ENCODE peak calls at places on chromosomes 5 and 9, in four cellular contexts. Z is cardiac muscle cell, G is right cardiac atrium, C is Peyer's patch. H is an unnamed sample. For H3K27me3, the result is how much of the 10 kb centered on the place peaks cover.

GRCh38 chr5:37886207-37886905 is 46.5 kb upstream of the GDNF start:
- DNase-seq in Z (no peak), G (peak), C (no peak), H (no peak)

GRCh38 chr5:93607367-93608258 is 24.6 kb downstream of the NR2F1 start:
- DNase-seq in Z (peak), G (no peak), C (no peak), H (peak)

GRCh38 chr9:118882674-118883073 is 486.6 kb downstream of the BRINP1 start:
- DNase-seq in Z (no peak), G (no peak), C (no peak), H (no peak)

GRCh38 chr5:96075579-96076289 is 114.1 kb upstream of the ELL2 start:
- DNase-seq in Z (no peak), G (no peak), C (no peak), H (no peak)

GRCh38 chr5:179139936-179140235 is 79.7 kb downstream of the ZNF354C start:
- DNase-seq in Z (no peak), G (no peak), C (no peak), H (no peak)

GRCh38 chr5:179926657-179927056 is 19.0 kb upstream of the TBC1D9B start:
- DNase-seq in Z (no peak), G (no peak), C (no peak), H (no peak)

GRCh38 chr9:91191443-91192378 is 170.0 kb downstream of the AUH start:
- DNase-seq in Z (peak), G (no peak), C (peak), H (no peak)

GRCh38 chr9:2395814-2396213 is 225.8 kb upstream of the VLDLR start:
- DNase-seq in Z (no peak), G (no peak), C (no peak), H (no peak)

GRCh38 chr5:91486638-91487037 is 103.5 kb upstream of the ARRDC3 start:
- DNase-seq in Z (no peak), G (no peak), C (no peak), H (no peak)

GRCh38 chr5:172860520-172861443 is 26.7 kb downstream of the ERGIC1 start:
- DNase-seq in Z (no peak), G (peak), C (no peak), H (no peak)

GRCh38 chr9:83327323-83327722 is 210.9 kb downstream of the FRMD3 start:
- DNase-seq in Z (peak), G (no peak), C (no peak), H (no peak)

GRCh38 chr9:130824079-130824478 is 11.0 kb upstream of the ABL1 start:
- DNase-seq in Z (no peak), G (no peak), C (no peak), H (no peak)

GRCh38 chr5:10626473-10627013 is 62.7 kb downstream of the ANKRD33B start:
- DNase-seq in Z (no peak), G (no peak), C (no peak), H (no peak)

GRCh38 chr9:129990269-129991005 is 52.6 kb downstream of the FNBP1 start:
- DNase-seq in Z (no peak), G (no peak), C (peak), H (peak)

GRCh38 chr5:104189031-104189430 is 626.4 kb upstream of the NUDT12 start:
- DNase-seq in Z (no peak), G (no peak), C (no peak), H (no peak)

GRCh38 chr5:94618029-94618492 is 343 bp downstream of the KIAA0825 start:
- DNase-seq in Z (peak), G (peak), C (peak), H (peak)

GRCh38 chr5:132387649-132388117 is 18.2 kb downstream of the SLC22A5 start:
- DNase-seq in Z (peak), G (peak), C (no peak), H (peak)

GRCh38 chr9:37200572-37201005 is 80.2 kb downstream of the ZCCHC7 start:
- DNase-seq in Z (no peak), G (no peak), C (no peak), H (no peak)

GRCh38 chr9:123338710-123339665 is 17.0 kb upstream of the CRB2 start:
- DNase-seq in Z (no peak), G (peak), C (peak), H (no peak)

GRCh38 chr5:67058998-67059746 is 137.4 kb downstream of the CD180 start:
- DNase-seq in Z (peak), G (no peak), C (no peak), H (no peak)

GRCh38 chr9:536597-537511 is 304.6 kb upstream of the DMRT1 start:
- DNase-seq in Z (peak), G (no peak), C (no peak), H (no peak)

GRCh38 chr5:140346348-140347221 is at the start of gene HBEGF:
- DNase-seq in Z (peak), G (peak), C (peak), H (peak)

GRCh38 chr5:97547999-97548797 is 365.2 kb upstream of the RIOK2 start:
- DNase-seq in Z (no peak), G (no peak), C (no peak), H (peak)

GRCh38 chr9:93859431-93860215 is 95.5 kb downstream of the BARX1 start:
- DNase-seq in Z (no peak), G (no peak), C (no peak), H (no peak)

GRCh38 chr9:84296146-84296843 is 44.3 kb downstream of the SLC28A3 start:
- DNase-seq in Z (no peak), G (no peak), C (peak), H (no peak)

GRCh38 chr5:54883374-54884194 is 101.8 kb downstream of the ESM1 start:
- DNase-seq in Z (peak), G (peak), C (no peak), H (peak)

GRCh38 chr9:90855208-90856000 is 53.8 kb downstream of the SYK start:
- DNase-seq in Z (no peak), G (no peak), C (no peak), H (no peak)

GRCh38 chr5:6261668-6262067 is 116.7 kb downstream of the MED10 start:
- DNase-seq in Z (no peak), G (no peak), C (no peak), H (no peak)

GRCh38 chr5:160175438-160176218 is 53.7 kb upstream of the FABP6 start:
- DNase-seq in Z (no peak), G (peak), C (no peak), H (peak)

GRCh38 chr9:137307255-137308101 is 5.4 kb upstream of the NRARP start:
- DNase-seq in Z (peak), G (peak), C (no peak), H (peak)

GRCh38 chr9:9216934-9217333 is 1395.9 kb downstream of the PTPRD start:
- DNase-seq in Z (no peak), G (no peak), C (no peak), H (no peak)

GRCh38 chr5:87069974-87070608 is 197.6 kb upstream of the RASA1 start:
- DNase-seq in Z (peak), G (no peak), C (peak), H (peak)

GRCh38 chr5:175715627-175716522 is 58.0 kb downstream of the HRH2 start:
- DNase-seq in Z (no peak), G (no peak), C (no peak), H (no peak)

GRCh38 chr5:125227333-125228075 is 481.1 kb upstream of the ZNF608 start:
- DNase-seq in Z (peak), G (no peak), C (no peak), H (peak)

GRCh38 chr5:2805080-2805479 is 53.6 kb upstream of the IRX2 start:
- DNase-seq in Z (no peak), G (no peak), C (no peak), H (no peak)

GRCh38 chr9:86944974-86945867 is 2.1 kb downstream of the GAS1 start:
- DNase-seq in Z (peak), G (peak), C (no peak), H (peak)

GRCh38 chr9:86946712-86947145 is 577 bp downstream of the GAS1 start:
- DNase-seq in Z (peak), G (peak), C (peak), H (peak)

GRCh38 chr9:86943871-86944240 is 3.5 kb downstream of the GAS1 start:
- DNase-seq in Z (no peak), G (no peak), C (no peak), H (no peak)

GRCh38 chr9:86947146-86948081 is at the start of gene GAS1:
- DNase-seq in Z (peak), G (peak), C (peak), H (peak)

DNA sequence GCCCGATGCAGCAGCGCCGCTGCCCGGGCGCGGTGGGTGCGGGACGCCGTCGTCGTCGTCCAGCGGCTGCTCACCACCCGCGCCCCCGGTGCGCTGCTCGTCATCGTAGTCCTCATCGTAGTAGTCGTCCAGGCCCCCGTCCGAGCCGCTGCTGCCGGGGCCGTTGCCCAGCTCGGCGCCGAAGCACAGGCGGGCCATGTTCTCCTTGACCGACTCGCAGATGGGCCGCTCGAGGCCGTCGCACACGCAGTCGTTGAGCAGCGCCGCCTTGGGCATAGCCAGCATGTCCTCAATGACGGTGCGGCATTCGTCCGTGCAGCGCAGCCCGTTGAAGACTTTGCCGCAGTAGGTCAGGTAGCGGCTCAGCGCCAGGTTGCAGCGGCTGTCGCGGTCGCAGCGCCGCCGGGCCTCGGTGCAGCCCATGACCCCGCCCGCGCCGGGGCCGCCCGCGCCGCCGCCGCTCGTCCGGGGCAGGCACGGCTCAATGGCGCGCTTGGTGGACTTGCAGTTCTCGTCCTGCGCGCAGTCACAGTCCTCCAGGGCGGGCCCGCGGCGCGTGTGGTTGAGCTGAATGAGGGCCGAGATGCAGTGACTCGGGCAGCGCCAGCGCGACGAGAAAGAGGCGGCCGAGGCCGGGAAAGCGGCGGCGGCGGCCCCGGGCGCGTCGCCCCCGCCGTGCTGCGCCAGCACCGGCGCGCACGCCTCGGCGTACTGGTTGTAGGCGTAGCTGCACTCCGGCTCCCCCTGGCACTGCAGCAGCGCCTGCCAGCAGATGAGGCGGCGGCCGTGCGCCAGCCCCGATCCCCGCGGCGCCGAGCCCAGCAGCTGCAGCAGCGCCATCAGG is 1.2 kb downstream of the GAS1 start:
- DNase-seq in Z (peak), G (peak), C (no peak), H (peak)
- H3K27me3 ChIP-seq in Z (under half), G (under half), C (under half), H (under half)

GRCh38 chr9:114988962-114989599 is 58.7 kb upstream of the TNFSF8 start:
- DNase-seq in Z (no peak), G (no peak), C (no peak), H (no peak)
- H3K27me3 ChIP-seq in Z (half or more), G (under half), C (under half), H (under half)

GRCh38 chr9:127210851-127211730 is 53.5 kb upstream of the GARNL3 start:
- DNase-seq in Z (no peak), G (peak), C (no peak), H (no peak)

GRCh38 chr9:127207734-127208410 is 56.7 kb upstream of the GARNL3 start:
- DNase-seq in Z (no peak), G (peak), C (no peak), H (no peak)

GRCh38 chr9:127208416-127208815 is 56.2 kb upstream of the GARNL3 start:
- DNase-seq in Z (no peak), G (peak), C (no peak), H (no peak)

GRCh38 chr9:127209948-127210621 is 54.5 kb upstream of the GARNL3 start:
- DNase-seq in Z (no peak), G (peak), C (no peak), H (no peak)

GRCh38 chr9:127209220-127209619 is 55.4 kb upstream of the GARNL3 start:
- DNase-seq in Z (no peak), G (peak), C (no peak), H (no peak)
- H3K27me3 ChIP-seq in Z (under half), G (under half), C (under half), H (under half)

GRCh38 chr5:123094919-123095693 is 6.1 kb downstream of the PRDM6 start:
- DNase-seq in Z (peak), G (peak), C (no peak), H (no peak)
- H3K27me3 ChIP-seq in Z (half or more), G (under half), C (under half), H (under half)

GRCh38 chr5:581941-582340 is 30.2 kb upstream of the CEP72 start:
- DNase-seq in Z (no peak), G (no peak), C (peak), H (no peak)
- H3K27me3 ChIP-seq in Z (under half), G (under half), C (under half), H (under half)

DNA sequence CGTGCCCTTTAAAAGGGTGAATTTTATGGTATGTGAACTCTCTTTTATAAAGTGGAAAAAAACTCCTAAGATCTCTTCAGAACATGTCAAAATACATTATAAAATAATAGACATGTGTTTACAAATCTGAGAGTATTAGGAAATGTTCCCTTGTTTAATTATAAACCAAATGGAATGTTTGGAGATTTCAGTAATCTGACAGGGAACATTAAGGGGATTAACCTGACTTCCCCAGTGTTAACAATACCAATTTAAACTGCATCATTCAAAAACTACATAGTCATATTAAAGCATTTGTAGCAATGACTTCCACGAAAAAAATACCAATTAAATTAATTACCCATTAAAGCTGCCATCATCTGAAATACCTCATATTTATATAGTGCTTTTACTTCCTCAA is 1.6 kb upstream of the OCLN start:
- DNase-seq in Z (no peak), G (no peak), C (no peak), H (no peak)
- H3K27me3 ChIP-seq in Z (half or more), G (under half), C (under half), H (under half)

GRCh38 chr9:88017086-88017485 is 42.8 kb upstream of the CDK20 start:
- DNase-seq in Z (no peak), G (no peak), C (no peak), H (no peak)
- H3K27me3 ChIP-seq in Z (under half), G (under half), C (under half), H (under half)

DNA sequence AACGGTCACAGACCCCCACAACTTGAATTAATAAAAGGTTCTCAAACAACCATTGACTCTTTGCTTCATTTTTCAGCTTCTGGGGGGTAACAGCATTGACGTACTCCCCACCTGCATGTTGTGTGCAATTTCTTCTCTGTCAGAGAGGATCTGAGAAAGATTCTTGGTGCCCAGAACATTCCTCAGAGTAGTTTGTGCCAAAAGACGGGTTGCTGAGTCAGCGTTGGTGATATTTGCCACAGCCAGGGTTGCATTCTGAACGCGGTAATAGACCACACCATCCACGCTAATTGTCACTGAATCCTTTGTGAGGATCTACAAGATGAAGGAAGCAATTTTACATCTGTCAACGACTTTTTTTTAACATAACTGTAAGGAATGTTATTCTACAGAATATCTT is 21.0 kb downstream of the STOM start:
- DNase-seq in Z (no peak), G (no peak), C (no peak), H (no peak)
- H3K27me3 ChIP-seq in Z (under half), G (under half), C (under half), H (under half)

DNA sequence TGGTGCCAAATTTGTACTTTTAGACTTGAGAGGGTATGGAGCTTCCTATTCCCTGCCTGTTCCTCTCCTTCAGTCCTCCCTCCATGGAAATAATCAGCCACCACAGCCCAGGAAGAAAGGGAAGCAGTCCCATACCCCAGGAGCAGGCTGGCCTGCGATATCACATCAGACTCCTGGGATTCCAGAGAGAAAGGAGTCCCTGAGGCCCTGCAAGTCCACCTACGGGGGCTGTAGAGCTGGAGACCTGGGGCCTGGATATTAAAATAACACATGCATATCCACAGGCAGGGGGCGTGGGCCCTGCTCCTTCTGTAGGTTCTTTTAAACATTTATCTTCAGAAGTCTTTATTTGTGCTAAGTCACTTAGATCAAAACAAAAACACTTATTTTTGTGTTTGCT is 117.2 kb downstream of the TMEM174 start:
- DNase-seq in Z (no peak), G (no peak), C (no peak), H (no peak)
- H3K27me3 ChIP-seq in Z (under half), G (under half), C (under half), H (under half)

GRCh38 chr5:135034186-135034962 is at the start of gene PITX1:
- DNase-seq in Z (peak), G (peak), C (no peak), H (peak)
- H3K27me3 ChIP-seq in Z (half or more), G (under half), C (under half), H (under half)

H was measured in small intestine.